ENCODE peak calls at places on chromosome 18, in eight cellular contexts. One of them, this sample, is unnamed.

GRCh38 chr18:79167526-79168190 is 98.5 kb downstream of the ATP9B start:
- DNase-seq in HEK293T: no peak
- DNase-seq in MM.1S: no peak
- DNase-seq in stimulated activated CD8-positive, alpha-beta memory T cell treated with anti-CD3 and anti-CD28 coated beads, Interleukin-2, amount 100 ng/mL, for 1 hour: no peak
- DNase-seq in choroid plexus epithelial cell: no peak
- DNase-seq in CD8-positive, alpha-beta memory T cell: no peak
- DNase-seq in fibroblast of mammary gland: no peak
- DNase-seq in WTC11: no peak
- DNase-seq in this sample: no peak

GRCh38 chr18:717003-717402 is 4.6 kb upstream of the ENOSF1 start:
- DNase-seq in HEK293T: no peak
- DNase-seq in MM.1S: no peak
- DNase-seq in stimulated activated CD8-positive, alpha-beta memory T cell treated with anti-CD3 and anti-CD28 coated beads, Interleukin-2, amount 100 ng/mL, for 1 hour: no peak
- DNase-seq in choroid plexus epithelial cell: no peak
- DNase-seq in CD8-positive, alpha-beta memory T cell: no peak
- DNase-seq in fibroblast of mammary gland: no peak
- DNase-seq in WTC11: no peak
- DNase-seq in this sample: no peak

GRCh38 chr18:77993188-77993981 is 743.7 kb downstream of the GALR1 start:
- DNase-seq in HEK293T: no peak
- DNase-seq in MM.1S: no peak
- DNase-seq in stimulated activated CD8-positive, alpha-beta memory T cell treated with anti-CD3 and anti-CD28 coated beads, Interleukin-2, amount 100 ng/mL, for 1 hour: no peak
- DNase-seq in choroid plexus epithelial cell: no peak
- DNase-seq in CD8-positive, alpha-beta memory T cell: no peak
- DNase-seq in fibroblast of mammary gland: no peak
- DNase-seq in WTC11: no peak
- DNase-seq in this sample: no peak

GRCh38 chr18:29248856-29249255 is 1071.9 kb upstream of the CDH2 start:
- DNase-seq in HEK293T: no peak
- DNase-seq in MM.1S: no peak
- DNase-seq in stimulated activated CD8-positive, alpha-beta memory T cell treated with anti-CD3 and anti-CD28 coated beads, Interleukin-2, amount 100 ng/mL, for 1 hour: no peak
- DNase-seq in choroid plexus epithelial cell: no peak
- DNase-seq in CD8-positive, alpha-beta memory T cell: no peak
- DNase-seq in fibroblast of mammary gland: no peak
- DNase-seq in WTC11: no peak
- DNase-seq in this sample: no peak

GRCh38 chr18:702957-703659 is 9.3 kb downstream of the ENOSF1 start:
- DNase-seq in HEK293T: no peak
- DNase-seq in MM.1S: no peak
- DNase-seq in stimulated activated CD8-positive, alpha-beta memory T cell treated with anti-CD3 and anti-CD28 coated beads, Interleukin-2, amount 100 ng/mL, for 1 hour: no peak
- DNase-seq in choroid plexus epithelial cell: peak
- DNase-seq in CD8-positive, alpha-beta memory T cell: no peak
- DNase-seq in fibroblast of mammary gland: peak
- DNase-seq in WTC11: no peak
- DNase-seq in this sample: peak

GRCh38 chr18:41126541-41127235 is 828.3 kb upstream of the PIK3C3 start:
- DNase-seq in HEK293T: no peak
- DNase-seq in MM.1S: no peak
- DNase-seq in stimulated activated CD8-positive, alpha-beta memory T cell treated with anti-CD3 and anti-CD28 coated beads, Interleukin-2, amount 100 ng/mL, for 1 hour: no peak
- DNase-seq in choroid plexus epithelial cell: peak
- DNase-seq in CD8-positive, alpha-beta memory T cell: no peak
- DNase-seq in fibroblast of mammary gland: peak
- DNase-seq in WTC11: no peak
- DNase-seq in this sample: peak

GRCh38 chr18:74632088-74632679 is 34.5 kb downstream of the ZNF407 start:
- DNase-seq in HEK293T: no peak
- DNase-seq in MM.1S: no peak
- DNase-seq in stimulated activated CD8-positive, alpha-beta memory T cell treated with anti-CD3 and anti-CD28 coated beads, Interleukin-2, amount 100 ng/mL, for 1 hour: no peak
- DNase-seq in choroid plexus epithelial cell: no peak
- DNase-seq in CD8-positive, alpha-beta memory T cell: no peak
- DNase-seq in fibroblast of mammary gland: no peak
- DNase-seq in WTC11: no peak
- DNase-seq in this sample: no peak

GRCh38 chr18:58996131-58996632 is 131.5 kb downstream of the ZNF532 start:
- DNase-seq in HEK293T: no peak
- DNase-seq in MM.1S: no peak
- DNase-seq in stimulated activated CD8-positive, alpha-beta memory T cell treated with anti-CD3 and anti-CD28 coated beads, Interleukin-2, amount 100 ng/mL, for 1 hour: no peak
- DNase-seq in choroid plexus epithelial cell: peak
- DNase-seq in CD8-positive, alpha-beta memory T cell: no peak
- DNase-seq in fibroblast of mammary gland: peak
- DNase-seq in WTC11: no peak
- DNase-seq in this sample: peak

GRCh38 chr18:5057348-5058012 is 139.6 kb downstream of the AKAIN1 start:
- DNase-seq in HEK293T: peak
- DNase-seq in MM.1S: peak
- DNase-seq in stimulated activated CD8-positive, alpha-beta memory T cell treated with anti-CD3 and anti-CD28 coated beads, Interleukin-2, amount 100 ng/mL, for 1 hour: peak
- DNase-seq in choroid plexus epithelial cell: peak
- DNase-seq in CD8-positive, alpha-beta memory T cell: peak
- DNase-seq in fibroblast of mammary gland: peak
- DNase-seq in WTC11: peak
- DNase-seq in this sample: peak

GRCh38 chr18:13834501-13835015 is 10.6 kb downstream of the MC5R start:
- DNase-seq in HEK293T: no peak
- DNase-seq in MM.1S: no peak
- DNase-seq in stimulated activated CD8-positive, alpha-beta memory T cell treated with anti-CD3 and anti-CD28 coated beads, Interleukin-2, amount 100 ng/mL, for 1 hour: no peak
- DNase-seq in choroid plexus epithelial cell: no peak
- DNase-seq in CD8-positive, alpha-beta memory T cell: no peak
- DNase-seq in fibroblast of mammary gland: no peak
- DNase-seq in WTC11: no peak
- DNase-seq in this sample: no peak

GRCh38 chr18:10056506-10056905 is 142.7 kb downstream of the VAPA start:
- DNase-seq in HEK293T: no peak
- DNase-seq in MM.1S: no peak
- DNase-seq in stimulated activated CD8-positive, alpha-beta memory T cell treated with anti-CD3 and anti-CD28 coated beads, Interleukin-2, amount 100 ng/mL, for 1 hour: no peak
- DNase-seq in choroid plexus epithelial cell: no peak
- DNase-seq in CD8-positive, alpha-beta memory T cell: no peak
- DNase-seq in fibroblast of mammary gland: no peak
- DNase-seq in WTC11: no peak
- DNase-seq in this sample: no peak

GRCh38 chr18:8052237-8052701 is 485.2 kb downstream of the PTPRM start:
- DNase-seq in HEK293T: no peak
- DNase-seq in MM.1S: peak
- DNase-seq in stimulated activated CD8-positive, alpha-beta memory T cell treated with anti-CD3 and anti-CD28 coated beads, Interleukin-2, amount 100 ng/mL, for 1 hour: no peak
- DNase-seq in choroid plexus epithelial cell: no peak
- DNase-seq in CD8-positive, alpha-beta memory T cell: no peak
- DNase-seq in fibroblast of mammary gland: peak
- DNase-seq in WTC11: no peak
- DNase-seq in this sample: peak

GRCh38 chr18:32930695-32931301 is 158.0 kb upstream of the KLHL14 start:
- DNase-seq in HEK293T: peak
- DNase-seq in MM.1S: peak
- DNase-seq in stimulated activated CD8-positive, alpha-beta memory T cell treated with anti-CD3 and anti-CD28 coated beads, Interleukin-2, amount 100 ng/mL, for 1 hour: no peak
- DNase-seq in choroid plexus epithelial cell: peak
- DNase-seq in CD8-positive, alpha-beta memory T cell: no peak
- DNase-seq in fibroblast of mammary gland: peak
- DNase-seq in WTC11: no peak
- DNase-seq in this sample: peak

GRCh38 chr18:46859855-46860254 is 57.5 kb downstream of the PIAS2 start:
- DNase-seq in HEK293T: no peak
- DNase-seq in MM.1S: no peak
- DNase-seq in stimulated activated CD8-positive, alpha-beta memory T cell treated with anti-CD3 and anti-CD28 coated beads, Interleukin-2, amount 100 ng/mL, for 1 hour: no peak
- DNase-seq in choroid plexus epithelial cell: peak
- DNase-seq in CD8-positive, alpha-beta memory T cell: no peak
- DNase-seq in fibroblast of mammary gland: peak
- DNase-seq in WTC11: no peak
- DNase-seq in this sample: peak

GRCh38 chr18:74082476-74083070 is 65.1 kb downstream of the FBXO15 start:
- DNase-seq in HEK293T: peak
- DNase-seq in MM.1S: peak
- DNase-seq in stimulated activated CD8-positive, alpha-beta memory T cell treated with anti-CD3 and anti-CD28 coated beads, Interleukin-2, amount 100 ng/mL, for 1 hour: peak
- DNase-seq in choroid plexus epithelial cell: peak
- DNase-seq in CD8-positive, alpha-beta memory T cell: peak
- DNase-seq in fibroblast of mammary gland: peak
- DNase-seq in WTC11: peak
- DNase-seq in this sample: peak

GRCh38 chr18:58167073-58167472 is 123.0 kb downstream of the NEDD4L start:
- DNase-seq in HEK293T: no peak
- DNase-seq in MM.1S: no peak
- DNase-seq in stimulated activated CD8-positive, alpha-beta memory T cell treated with anti-CD3 and anti-CD28 coated beads, Interleukin-2, amount 100 ng/mL, for 1 hour: no peak
- DNase-seq in choroid plexus epithelial cell: no peak
- DNase-seq in CD8-positive, alpha-beta memory T cell: no peak
- DNase-seq in fibroblast of mammary gland: no peak
- DNase-seq in WTC11: no peak
- DNase-seq in this sample: no peak

GRCh38 chr18:10023853-10024638 is 110.2 kb downstream of the VAPA start:
- DNase-seq in HEK293T: no peak
- DNase-seq in MM.1S: no peak
- DNase-seq in stimulated activated CD8-positive, alpha-beta memory T cell treated with anti-CD3 and anti-CD28 coated beads, Interleukin-2, amount 100 ng/mL, for 1 hour: no peak
- DNase-seq in choroid plexus epithelial cell: no peak
- DNase-seq in CD8-positive, alpha-beta memory T cell: no peak
- DNase-seq in fibroblast of mammary gland: no peak
- DNase-seq in WTC11: no peak
- DNase-seq in this sample: no peak

GRCh38 chr18:9827856-9828793 is 57.6 kb upstream of the TXNDC2 start:
- DNase-seq in HEK293T: no peak
- DNase-seq in MM.1S: no peak
- DNase-seq in stimulated activated CD8-positive, alpha-beta memory T cell treated with anti-CD3 and anti-CD28 coated beads, Interleukin-2, amount 100 ng/mL, for 1 hour: no peak
- DNase-seq in choroid plexus epithelial cell: peak
- DNase-seq in CD8-positive, alpha-beta memory T cell: no peak
- DNase-seq in fibroblast of mammary gland: peak
- DNase-seq in WTC11: no peak
- DNase-seq in this sample: peak

GRCh38 chr18:61606068-61606660 is 272.9 kb downstream of the CDH20 start:
- DNase-seq in HEK293T: no peak
- DNase-seq in MM.1S: no peak
- DNase-seq in stimulated activated CD8-positive, alpha-beta memory T cell treated with anti-CD3 and anti-CD28 coated beads, Interleukin-2, amount 100 ng/mL, for 1 hour: no peak
- DNase-seq in choroid plexus epithelial cell: peak
- DNase-seq in CD8-positive, alpha-beta memory T cell: no peak
- DNase-seq in fibroblast of mammary gland: peak
- DNase-seq in WTC11: peak
- DNase-seq in this sample: peak

GRCh38 chr18:23994361-23994902 is 20.1 kb upstream of the TTC39C start:
- DNase-seq in HEK293T: peak
- DNase-seq in MM.1S: no peak
- DNase-seq in stimulated activated CD8-positive, alpha-beta memory T cell treated with anti-CD3 and anti-CD28 coated beads, Interleukin-2, amount 100 ng/mL, for 1 hour: no peak
- DNase-seq in choroid plexus epithelial cell: peak
- DNase-seq in CD8-positive, alpha-beta memory T cell: no peak
- DNase-seq in fibroblast of mammary gland: peak
- DNase-seq in WTC11: no peak
- DNase-seq in this sample: peak

GRCh38 chr18:4360221-4360715 is 94.8 kb downstream of the DLGAP1 start:
- DNase-seq in HEK293T: no peak
- DNase-seq in MM.1S: no peak
- DNase-seq in stimulated activated CD8-positive, alpha-beta memory T cell treated with anti-CD3 and anti-CD28 coated beads, Interleukin-2, amount 100 ng/mL, for 1 hour: no peak
- DNase-seq in choroid plexus epithelial cell: no peak
- DNase-seq in CD8-positive, alpha-beta memory T cell: no peak
- DNase-seq in fibroblast of mammary gland: no peak
- DNase-seq in WTC11: no peak
- DNase-seq in this sample: no peak

GRCh38 chr18:371616-371998 is 103.8 kb upstream of the THOC1 start:
- DNase-seq in HEK293T: no peak
- DNase-seq in MM.1S: peak
- DNase-seq in stimulated activated CD8-positive, alpha-beta memory T cell treated with anti-CD3 and anti-CD28 coated beads, Interleukin-2, amount 100 ng/mL, for 1 hour: no peak
- DNase-seq in choroid plexus epithelial cell: no peak
- DNase-seq in CD8-positive, alpha-beta memory T cell: no peak
- DNase-seq in fibroblast of mammary gland: no peak
- DNase-seq in WTC11: no peak
- DNase-seq in this sample: no peak

GRCh38 chr18:47935321-47935720 is 4.9 kb upstream of the SMAD2 start:
- DNase-seq in HEK293T: no peak
- DNase-seq in MM.1S: no peak
- DNase-seq in stimulated activated CD8-positive, alpha-beta memory T cell treated with anti-CD3 and anti-CD28 coated beads, Interleukin-2, amount 100 ng/mL, for 1 hour: no peak
- DNase-seq in choroid plexus epithelial cell: no peak
- DNase-seq in CD8-positive, alpha-beta memory T cell: no peak
- DNase-seq in fibroblast of mammary gland: no peak
- DNase-seq in WTC11: no peak
- DNase-seq in this sample: no peak

GRCh38 chr18:23484783-23485182 is 18.5 kb upstream of the RMC1 start:
- DNase-seq in HEK293T: no peak
- DNase-seq in MM.1S: no peak
- DNase-seq in stimulated activated CD8-positive, alpha-beta memory T cell treated with anti-CD3 and anti-CD28 coated beads, Interleukin-2, amount 100 ng/mL, for 1 hour: no peak
- DNase-seq in choroid plexus epithelial cell: no peak
- DNase-seq in CD8-positive, alpha-beta memory T cell: no peak
- DNase-seq in fibroblast of mammary gland: no peak
- DNase-seq in WTC11: no peak
- DNase-seq in this sample: no peak

GRCh38 chr18:26548144-26549102 is at the start of gene KCTD1:
- DNase-seq in HEK293T: peak
- DNase-seq in MM.1S: peak
- DNase-seq in stimulated activated CD8-positive, alpha-beta memory T cell treated with anti-CD3 and anti-CD28 coated beads, Interleukin-2, amount 100 ng/mL, for 1 hour: peak
- DNase-seq in choroid plexus epithelial cell: peak
- DNase-seq in CD8-positive, alpha-beta memory T cell: peak
- DNase-seq in fibroblast of mammary gland: peak
- DNase-seq in WTC11: peak
- DNase-seq in this sample: peak

GRCh38 chr18:50627594-50628542 is 68.0 kb downstream of the MAPK4 start:
- DNase-seq in HEK293T: no peak
- DNase-seq in MM.1S: no peak
- DNase-seq in stimulated activated CD8-positive, alpha-beta memory T cell treated with anti-CD3 and anti-CD28 coated beads, Interleukin-2, amount 100 ng/mL, for 1 hour: no peak
- DNase-seq in choroid plexus epithelial cell: no peak
- DNase-seq in CD8-positive, alpha-beta memory T cell: no peak
- DNase-seq in fibroblast of mammary gland: no peak
- DNase-seq in WTC11: no peak
- DNase-seq in this sample: no peak

GRCh38 chr18:38445485-38446145 is 880.0 kb upstream of the CELF4 start:
- DNase-seq in HEK293T: no peak
- DNase-seq in MM.1S: no peak
- DNase-seq in stimulated activated CD8-positive, alpha-beta memory T cell treated with anti-CD3 and anti-CD28 coated beads, Interleukin-2, amount 100 ng/mL, for 1 hour: no peak
- DNase-seq in choroid plexus epithelial cell: no peak
- DNase-seq in CD8-positive, alpha-beta memory T cell: no peak
- DNase-seq in fibroblast of mammary gland: no peak
- DNase-seq in WTC11: no peak
- DNase-seq in this sample: no peak

GRCh38 chr18:60739212-60739611 is 366.6 kb upstream of the MC4R start:
- DNase-seq in HEK293T: no peak
- DNase-seq in MM.1S: no peak
- DNase-seq in stimulated activated CD8-positive, alpha-beta memory T cell treated with anti-CD3 and anti-CD28 coated beads, Interleukin-2, amount 100 ng/mL, for 1 hour: no peak
- DNase-seq in choroid plexus epithelial cell: no peak
- DNase-seq in CD8-positive, alpha-beta memory T cell: no peak
- DNase-seq in fibroblast of mammary gland: no peak
- DNase-seq in WTC11: no peak
- DNase-seq in this sample: no peak

GRCh38 chr18:62450175-62450545 is 72.7 kb upstream of the ZCCHC2 start:
- DNase-seq in HEK293T: no peak
- DNase-seq in MM.1S: no peak
- DNase-seq in stimulated activated CD8-positive, alpha-beta memory T cell treated with anti-CD3 and anti-CD28 coated beads, Interleukin-2, amount 100 ng/mL, for 1 hour: no peak
- DNase-seq in choroid plexus epithelial cell: no peak
- DNase-seq in CD8-positive, alpha-beta memory T cell: no peak
- DNase-seq in fibroblast of mammary gland: no peak
- DNase-seq in WTC11: no peak
- DNase-seq in this sample: no peak

GRCh38 chr18:80044072-80044471 is 9.8 kb downstream of the RBFA start:
- DNase-seq in HEK293T: no peak
- DNase-seq in MM.1S: no peak
- DNase-seq in stimulated activated CD8-positive, alpha-beta memory T cell treated with anti-CD3 and anti-CD28 coated beads, Interleukin-2, amount 100 ng/mL, for 1 hour: no peak
- DNase-seq in choroid plexus epithelial cell: no peak
- DNase-seq in CD8-positive, alpha-beta memory T cell: no peak
- DNase-seq in fibroblast of mammary gland: no peak
- DNase-seq in WTC11: no peak
- DNase-seq in this sample: peak

This sample was measured in LHCN-M2.